ENCODE peak calls at places on chromosomes 5 and 9, in ten cellular contexts. T is transverse colon, F is sigmoid colon, A is HCT116, B is stomach, K is breast epithelium, O is spleen, H is GM12878, S is HepG2, E is upper lobe of left lung. P is an unnamed sample.

GRCh38 chr9:78158286-78158685 is 77.6 kb upstream of the CEP78 start:
- DNase-seq in O (no peak), H (no peak), F (no peak), B (no peak), S (no peak), A (no peak), T (no peak), K (no peak), E (no peak), P (no peak)

GRCh38 chr5:107849118-107849517 is 178.4 kb upstream of the EFNA5 start:
- DNase-seq in K (no peak), A (no peak), S (no peak), O (no peak), H (no peak), F (no peak), E (no peak), T (no peak), B (no peak), P (no peak)

GRCh38 chr9:133252301-133252776 is 22.7 kb downstream of the ABO start:
- DNase-seq in H (no peak), A (peak), O (no peak), B (peak), E (peak), S (no peak), K (no peak), T (peak), F (no peak), P (no peak)

GRCh38 chr5:6831678-6832077 is 118.4 kb downstream of the TENT4A start:
- DNase-seq in F (no peak), T (no peak), O (no peak), K (no peak), B (no peak), A (no peak), H (no peak), E (no peak), S (no peak), P (no peak)

GRCh38 chr9:109901191-109901590 is 121.2 kb downstream of the PALM2AKAP2 start:
- DNase-seq in A (no peak), H (no peak), S (no peak), T (no peak), F (no peak), O (no peak), B (no peak), E (no peak), K (no peak), P (no peak)

GRCh38 chr5:175517824-175518450 is 39.6 kb downstream of the SFXN1 start:
- DNase-seq in A (peak), F (no peak), T (no peak), S (no peak), H (no peak), B (no peak), K (no peak), O (no peak), E (no peak), P (no peak)

GRCh38 chr5:171666815-171667214 is 118.8 kb upstream of the SMIM23 start:
- DNase-seq in E (peak), B (no peak), H (no peak), F (no peak), S (no peak), A (no peak), T (no peak), K (no peak), O (no peak), P (no peak)

GRCh38 chr5:143234162-143234842 is 169.2 kb downstream of the NR3C1 start:
- DNase-seq in T (no peak), K (no peak), E (no peak), B (no peak), H (no peak), A (no peak), S (peak), O (no peak), F (peak), P (no peak)

GRCh38 chr9:29044959-29045358 is 1471.7 kb upstream of the C9orf72 start:
- DNase-seq in H (no peak), O (no peak), F (no peak), B (no peak), E (no peak), S (peak), T (no peak), A (peak), K (no peak), P (no peak)

GRCh38 chr5:120405923-120406322 is 58.2 kb upstream of the PRR16 start:
- DNase-seq in H (no peak), E (no peak), B (no peak), F (no peak), O (no peak), A (no peak), K (no peak), T (no peak), S (no peak), P (no peak)

GRCh38 chr5:167514461-167514860 is 777.0 kb upstream of the WWC1 start:
- DNase-seq in S (no peak), B (no peak), E (no peak), T (no peak), K (no peak), F (no peak), H (no peak), O (no peak), A (no peak), P (no peak)

GRCh38 chr5:151213803-151214613 is 9.9 kb downstream of the CCDC69 start:
- DNase-seq in O (peak), F (peak), B (peak), E (peak), H (peak), A (no peak), S (peak), K (peak), T (peak), P (no peak)
- TF ChIP-seq POLR2A in O (no peak), F (no peak), B (no peak), E (no peak), H (peak), A (no peak), S (no peak), K (no peak), T (peak), P (no peak)

GRCh38 chr5:98938459-98938858 is 9.7 kb upstream of the CHD1 start:
- DNase-seq in T (no peak), F (no peak), E (no peak), A (no peak), B (no peak), H (no peak), K (no peak), S (peak), O (no peak), P (no peak)

GRCh38 chr5:98936948-98937715 is 8.3 kb upstream of the CHD1 start:
- DNase-seq in B (no peak), K (no peak), A (no peak), E (no peak), O (no peak), T (no peak), H (no peak), F (no peak), S (no peak), P (no peak)

GRCh38 chr5:98933446-98934072 is 4.8 kb upstream of the CHD1 start:
- DNase-seq in T (no peak), H (peak), O (no peak), K (no peak), E (no peak), F (no peak), S (no peak), A (no peak), B (no peak), P (no peak)

GRCh38 chr5:98934581-98934980 is 5.8 kb upstream of the CHD1 start:
- DNase-seq in A (no peak), O (no peak), B (no peak), H (no peak), E (no peak), K (no peak), S (no peak), F (no peak), T (no peak), P (no peak)

DNA sequence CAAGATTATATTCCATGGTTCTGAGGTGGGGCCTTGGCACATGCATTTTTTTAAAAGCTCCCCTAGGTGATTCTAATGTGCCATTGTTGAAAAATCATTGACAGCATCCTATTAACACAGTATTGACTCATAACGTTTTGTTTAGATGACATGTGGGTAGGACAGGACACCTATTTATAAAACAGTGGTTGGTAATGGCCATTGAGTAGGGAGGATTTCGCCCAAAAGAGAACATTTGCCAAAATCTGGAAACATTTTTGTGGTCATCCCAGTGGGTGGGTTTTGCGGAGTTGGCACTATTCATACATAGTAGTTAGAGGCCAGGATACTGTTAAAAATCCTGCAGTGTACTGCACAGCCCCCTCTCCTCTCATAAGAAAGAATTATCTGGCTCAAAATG is 6.4 kb upstream of the CHD1 start:
- DNase-seq in K (no peak), F (no peak), A (no peak), T (no peak), H (no peak), E (no peak), O (no peak), B (no peak), S (no peak), P (no peak)
- H3K27ac ChIP-seq in K (no peak), F (peak), A (no peak), T (no peak), H (no peak), E (no peak), O (peak), B (no peak), S (no peak), P (peak)

GRCh38 chr5:105616599-105616998 is 2054.0 kb upstream of the NUDT12 start:
- DNase-seq in B (no peak), H (no peak), E (no peak), A (no peak), F (no peak), S (no peak), T (no peak), K (no peak), O (no peak), P (no peak)

DNA sequence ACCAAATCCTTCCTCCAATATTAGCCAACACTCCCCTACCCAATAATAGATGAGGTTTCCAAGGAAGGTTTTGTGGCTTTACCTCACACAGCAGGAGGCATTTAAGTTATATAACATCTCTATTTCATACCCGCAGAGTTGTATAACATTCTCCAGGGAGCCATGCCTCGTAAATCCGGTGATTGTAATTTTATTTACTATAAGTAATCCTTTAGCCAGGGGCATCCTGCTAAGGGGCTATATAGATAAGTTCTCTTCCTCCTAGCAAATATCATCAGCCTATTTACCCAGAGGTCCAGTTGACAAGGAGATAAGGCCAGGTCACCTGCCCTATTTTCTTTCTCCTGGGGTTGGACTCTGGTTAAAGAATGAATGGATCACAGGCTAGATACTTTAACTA is 2051.0 kb downstream of the EFNA5 start:
- DNase-seq in H (no peak), E (no peak), S (no peak), O (no peak), B (no peak), T (no peak), F (no peak), K (no peak), A (no peak), P (no peak)
- TF ChIP-seq POLR2AphosphoS5 in H (no peak), E (no peak), S (no peak), O (no peak), B (no peak), T (no peak), F (no peak), K (no peak), A (no peak), P (no peak)

GRCh38 chr9:136686794-136687711 is at the start of gene AGPAT2:
- DNase-seq in O (peak), K (peak), A (peak), H (no peak), S (no peak), F (peak), T (peak), B (peak), E (peak), P (no peak)
- TF ChIP-seq POLR2A in O (no peak), K (no peak), A (peak), H (peak), S (no peak), F (no peak), T (peak), B (no peak), E (no peak), P (peak)

GRCh38 chr5:36450229-36451024 is 148.7 kb upstream of the RANBP3L start:
- DNase-seq in E (no peak), T (no peak), S (no peak), K (no peak), B (no peak), F (no peak), A (no peak), H (no peak), O (no peak), P (no peak)

GRCh38 chr5:36447776-36448175 is 146.1 kb upstream of the RANBP3L start:
- DNase-seq in H (no peak), O (no peak), F (no peak), T (no peak), B (no peak), S (no peak), K (no peak), E (no peak), A (no peak), P (no peak)

GRCh38 chr5:36457511-36458260 is 148.7 kb upstream of the SLC1A3 start:
- DNase-seq in B (no peak), A (no peak), H (no peak), T (no peak), S (no peak), E (no peak), K (no peak), O (no peak), F (no peak), P (no peak)

DNA sequence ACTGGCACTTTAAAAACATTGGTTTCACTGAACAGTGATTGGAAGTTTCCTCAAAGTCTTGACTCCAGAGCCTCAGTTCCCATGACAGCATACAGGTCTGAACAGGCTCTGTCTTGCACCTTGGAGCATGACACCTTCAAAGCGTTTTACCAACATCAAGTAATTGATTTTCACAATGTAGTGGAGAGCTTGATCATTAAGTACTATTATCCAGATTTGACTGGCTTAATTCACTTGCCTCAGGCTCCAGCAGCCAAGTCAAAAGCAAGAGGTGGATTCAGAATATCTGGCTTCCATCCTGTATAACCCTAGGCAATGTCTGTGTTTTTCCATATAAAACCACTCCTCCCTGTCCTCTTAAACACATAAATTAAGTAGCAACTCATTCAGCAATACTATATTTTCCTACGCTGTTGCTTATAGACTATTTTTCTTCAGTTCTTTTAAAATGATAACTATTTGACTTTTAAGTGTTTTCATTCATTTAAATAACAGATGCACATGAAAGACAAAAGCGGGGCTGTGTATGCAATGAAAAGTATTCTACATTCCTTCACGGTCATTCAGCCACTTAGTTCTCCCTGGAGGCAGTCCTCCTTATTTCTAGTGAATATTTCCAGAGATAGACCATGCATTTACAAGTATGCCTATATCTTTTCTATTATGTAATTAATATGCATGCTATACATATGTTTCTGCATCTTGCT is 150.8 kb upstream of the RANBP3L start:
- DNase-seq in E (no peak), B (no peak), O (no peak), T (no peak), F (no peak), S (no peak), A (no peak), H (no peak), K (peak), P (no peak)
- H3K27ac ChIP-seq in E (no peak), B (no peak), O (no peak), T (no peak), F (no peak), S (no peak), A (no peak), H (no peak), K (no peak), P (no peak)